ENCODE peak calls at places on chromosomes 5 and 9, in eight cellular contexts. One of them, this sample, is unnamed.

GRCh38 chr5:66596791-66597757 is 881 bp downstream of the MAST4 start:
- DNase-seq in fibroblast of pulmonary artery: peak; percentile 26
- DNase-seq in transverse colon: peak; percentile 19
- DNase-seq in upper lobe of left lung: peak; percentile 65
- DNase-seq in H7: peak; percentile 70
- DNase-seq in cardiac muscle cell: peak; percentile 64
- DNase-seq in AG10803: peak; percentile 13
- DNase-seq in lower lobe of right lung: peak; percentile 59
- DNase-seq in this sample: no peak

GRCh38 chr9:75624984-75625383 is 265.5 kb upstream of the PCSK5 start:
- DNase-seq in cardiac muscle cell: no peak
- DNase-seq in transverse colon: peak; percentile 28
- DNase-seq in fibroblast of pulmonary artery: no peak
- DNase-seq in lower lobe of right lung: peak; percentile 49
- DNase-seq in AG10803: no peak
- DNase-seq in H7: no peak
- DNase-seq in upper lobe of left lung: no peak
- DNase-seq in this sample: no peak

GRCh38 chr5:152676177-152676576 is 271.1 kb upstream of the NMUR2 start:
- DNase-seq in cardiac muscle cell: no peak
- DNase-seq in AG10803: no peak
- DNase-seq in lower lobe of right lung: no peak
- DNase-seq in upper lobe of left lung: no peak
- DNase-seq in H7: no peak
- DNase-seq in fibroblast of pulmonary artery: no peak
- DNase-seq in transverse colon: no peak
- DNase-seq in this sample: no peak

GRCh38 chr5:9851458-9851857 is 221.3 kb upstream of the TAS2R1 start:
- DNase-seq in cardiac muscle cell: peak; percentile 5
- DNase-seq in transverse colon: no peak
- DNase-seq in upper lobe of left lung: no peak
- DNase-seq in H7: no peak
- DNase-seq in fibroblast of pulmonary artery: peak; percentile 69
- DNase-seq in lower lobe of right lung: no peak
- DNase-seq in AG10803: peak; percentile 96
- DNase-seq in this sample: no peak

GRCh38 chr9:32698706-32699277 is 63.3 kb upstream of the TAF1L start:
- DNase-seq in lower lobe of right lung: no peak
- DNase-seq in H7: no peak
- DNase-seq in transverse colon: no peak
- DNase-seq in upper lobe of left lung: no peak
- DNase-seq in cardiac muscle cell: no peak
- DNase-seq in fibroblast of pulmonary artery: no peak
- DNase-seq in AG10803: no peak
- DNase-seq in this sample: no peak

GRCh38 chr5:59999056-59999455 is 105.5 kb upstream of the PDE4D start:
- DNase-seq in transverse colon: no peak
- DNase-seq in cardiac muscle cell: peak; percentile 21
- DNase-seq in AG10803: peak; percentile 4
- DNase-seq in lower lobe of right lung: no peak
- DNase-seq in fibroblast of pulmonary artery: no peak
- DNase-seq in upper lobe of left lung: no peak
- DNase-seq in H7: no peak
- DNase-seq in this sample: no peak

GRCh38 chr9:93658184-93658925 is 82.0 kb downstream of the PHF2 start:
- DNase-seq in AG10803: no peak
- DNase-seq in cardiac muscle cell: no peak
- DNase-seq in fibroblast of pulmonary artery: no peak
- DNase-seq in H7: no peak
- DNase-seq in lower lobe of right lung: peak; percentile 27
- DNase-seq in upper lobe of left lung: no peak
- DNase-seq in transverse colon: peak; percentile 3
- DNase-seq in this sample: no peak

GRCh38 chr9:92931606-92932005 is 15.7 kb upstream of the FGD3 start:
- DNase-seq in transverse colon: no peak
- DNase-seq in lower lobe of right lung: no peak
- DNase-seq in fibroblast of pulmonary artery: no peak
- DNase-seq in upper lobe of left lung: no peak
- DNase-seq in AG10803: no peak
- DNase-seq in cardiac muscle cell: no peak
- DNase-seq in H7: no peak
- DNase-seq in this sample: no peak

GRCh38 chr5:168694289-168694688 is 115.1 kb upstream of the PANK3 start:
- DNase-seq in H7: no peak
- DNase-seq in cardiac muscle cell: no peak
- DNase-seq in upper lobe of left lung: no peak
- DNase-seq in fibroblast of pulmonary artery: no peak
- DNase-seq in transverse colon: no peak
- DNase-seq in AG10803: no peak
- DNase-seq in lower lobe of right lung: no peak
- DNase-seq in this sample: no peak

GRCh38 chr9:126328415-126328814 is 1.8 kb downstream of the MVB12B start:
- DNase-seq in cardiac muscle cell: no peak
- DNase-seq in AG10803: no peak
- DNase-seq in upper lobe of left lung: no peak
- DNase-seq in lower lobe of right lung: no peak
- DNase-seq in fibroblast of pulmonary artery: no peak
- DNase-seq in transverse colon: no peak
- DNase-seq in H7: no peak
- DNase-seq in this sample: no peak

GRCh38 chr5:95403996-95404395 is 12.8 kb downstream of the FAM81B start:
- DNase-seq in upper lobe of left lung: no peak
- DNase-seq in lower lobe of right lung: no peak
- DNase-seq in cardiac muscle cell: no peak
- DNase-seq in H7: no peak
- DNase-seq in fibroblast of pulmonary artery: no peak
- DNase-seq in transverse colon: no peak
- DNase-seq in AG10803: no peak
- DNase-seq in this sample: no peak

GRCh38 chr5:149325894-149326293 is 19.4 kb upstream of the GRPEL2 start:
- DNase-seq in transverse colon: no peak
- DNase-seq in fibroblast of pulmonary artery: peak; percentile 66
- DNase-seq in lower lobe of right lung: no peak
- DNase-seq in upper lobe of left lung: no peak
- DNase-seq in H7: no peak
- DNase-seq in AG10803: no peak
- DNase-seq in cardiac muscle cell: no peak
- DNase-seq in this sample: no peak

GRCh38 chr5:174680901-174681565 is 43.3 kb upstream of the MSX2 start:
- DNase-seq in transverse colon: no peak
- DNase-seq in AG10803: no peak
- DNase-seq in cardiac muscle cell: no peak
- DNase-seq in lower lobe of right lung: no peak
- DNase-seq in H7: no peak
- DNase-seq in fibroblast of pulmonary artery: no peak
- DNase-seq in upper lobe of left lung: no peak
- DNase-seq in this sample: no peak

GRCh38 chr9:72509635-72510034 is 11.8 kb upstream of the TMC1 start:
- DNase-seq in lower lobe of right lung: no peak
- DNase-seq in AG10803: peak; percentile 17
- DNase-seq in H7: no peak
- DNase-seq in fibroblast of pulmonary artery: peak; percentile 50
- DNase-seq in upper lobe of left lung: no peak
- DNase-seq in transverse colon: no peak
- DNase-seq in cardiac muscle cell: no peak
- DNase-seq in this sample: no peak

GRCh38 chr9:23746317-23746716 is 79.7 kb downstream of the ELAVL2 start:
- DNase-seq in cardiac muscle cell: no peak
- DNase-seq in AG10803: no peak
- DNase-seq in H7: no peak
- DNase-seq in transverse colon: no peak
- DNase-seq in fibroblast of pulmonary artery: no peak
- DNase-seq in upper lobe of left lung: no peak
- DNase-seq in lower lobe of right lung: no peak
- DNase-seq in this sample: no peak

GRCh38 chr5:8726383-8727036 is 819.4 kb downstream of the SEMA5A start:
- DNase-seq in transverse colon: no peak
- DNase-seq in lower lobe of right lung: no peak
- DNase-seq in cardiac muscle cell: no peak
- DNase-seq in AG10803: no peak
- DNase-seq in upper lobe of left lung: no peak
- DNase-seq in H7: no peak
- DNase-seq in fibroblast of pulmonary artery: no peak
- DNase-seq in this sample: no peak

GRCh38 chr9:75039804-75040203 is 11.7 kb upstream of the CARNMT1 start:
- DNase-seq in upper lobe of left lung: no peak
- DNase-seq in AG10803: no peak
- DNase-seq in H7: no peak
- DNase-seq in lower lobe of right lung: no peak
- DNase-seq in transverse colon: no peak
- DNase-seq in cardiac muscle cell: no peak
- DNase-seq in fibroblast of pulmonary artery: no peak
- DNase-seq in this sample: no peak

GRCh38 chr5:67620386-67621039 is 423.9 kb upstream of the CD180 start:
- DNase-seq in upper lobe of left lung: no peak
- DNase-seq in cardiac muscle cell: no peak
- DNase-seq in transverse colon: peak; percentile 17
- DNase-seq in H7: no peak
- DNase-seq in lower lobe of right lung: no peak
- DNase-seq in fibroblast of pulmonary artery: no peak
- DNase-seq in AG10803: no peak
- DNase-seq in this sample: no peak

GRCh38 chr5:220008-220407 is 1.9 kb downstream of the SDHA start:
- DNase-seq in fibroblast of pulmonary artery: no peak
- DNase-seq in H7: no peak
- DNase-seq in cardiac muscle cell: no peak
- DNase-seq in lower lobe of right lung: no peak
- DNase-seq in upper lobe of left lung: no peak
- DNase-seq in AG10803: peak; percentile 18
- DNase-seq in transverse colon: no peak
- DNase-seq in this sample: no peak

GRCh38 chr5:1704266-1704665 is 95.4 kb downstream of the MRPL36 start:
- DNase-seq in cardiac muscle cell: no peak
- DNase-seq in lower lobe of right lung: no peak
- DNase-seq in transverse colon: no peak
- DNase-seq in fibroblast of pulmonary artery: no peak
- DNase-seq in AG10803: no peak
- DNase-seq in upper lobe of left lung: no peak
- DNase-seq in H7: peak; percentile 22
- DNase-seq in this sample: no peak

GRCh38 chr9:86944974-86945867 is 2.1 kb downstream of the GAS1 start:
- DNase-seq in cardiac muscle cell: peak; percentile 30
- DNase-seq in lower lobe of right lung: no peak
- DNase-seq in transverse colon: no peak
- DNase-seq in AG10803: peak; percentile 42
- DNase-seq in H7: peak; percentile 67
- DNase-seq in fibroblast of pulmonary artery: peak; percentile 44
- DNase-seq in upper lobe of left lung: no peak
- DNase-seq in this sample: no peak

GRCh38 chr5:124747770-124748686 is 1.6 kb upstream of the ZNF608 start:
- DNase-seq in upper lobe of left lung: no peak
- DNase-seq in H7: no peak
- DNase-seq in lower lobe of right lung: no peak
- DNase-seq in transverse colon: no peak
- DNase-seq in fibroblast of pulmonary artery: peak; percentile 50
- DNase-seq in cardiac muscle cell: peak; percentile 64
- DNase-seq in AG10803: no peak
- DNase-seq in this sample: no peak
- H3K4me3 ChIP-seq in upper lobe of left lung: peak overlapping the region; percentile 55
- H3K4me3 ChIP-seq in H7: peak overlapping the region; percentile 77
- H3K4me3 ChIP-seq in lower lobe of right lung: peak overlapping the region; percentile 73
- H3K4me3 ChIP-seq in transverse colon: peak overlapping the region; percentile 40
- H3K4me3 ChIP-seq in fibroblast of pulmonary artery: peak overlapping the region; percentile 76
- H3K4me3 ChIP-seq in cardiac muscle cell: peak overlapping the region; percentile 97
- H3K4me3 ChIP-seq in AG10803: peak overlapping the region; percentile 57
- H3K4me3 ChIP-seq in this sample: no peak overlapping the region

GRCh38 chr5:160339406-160340140 is 27.2 kb upstream of the CCNJL start:
- DNase-seq in cardiac muscle cell: no peak
- DNase-seq in fibroblast of pulmonary artery: no peak
- DNase-seq in transverse colon: no peak
- DNase-seq in upper lobe of left lung: no peak
- DNase-seq in lower lobe of right lung: no peak
- DNase-seq in H7: no peak
- DNase-seq in AG10803: peak; percentile 37
- DNase-seq in this sample: no peak
- H3K4me3 ChIP-seq in cardiac muscle cell: no peak overlapping the region
- H3K4me3 ChIP-seq in fibroblast of pulmonary artery: no peak overlapping the region
- H3K4me3 ChIP-seq in transverse colon: no peak overlapping the region
- H3K4me3 ChIP-seq in upper lobe of left lung: no peak overlapping the region
- H3K4me3 ChIP-seq in lower lobe of right lung: no peak overlapping the region
- H3K4me3 ChIP-seq in H7: no peak overlapping the region
- H3K4me3 ChIP-seq in AG10803: no peak overlapping the region
- H3K4me3 ChIP-seq in this sample: no peak overlapping the region

GRCh38 chr5:113902917-113903681 is 389.6 kb downstream of the YTHDC2 start:
- DNase-seq in lower lobe of right lung: no peak
- DNase-seq in AG10803: no peak
- DNase-seq in H7: no peak
- DNase-seq in upper lobe of left lung: no peak
- DNase-seq in cardiac muscle cell: no peak
- DNase-seq in fibroblast of pulmonary artery: no peak
- DNase-seq in transverse colon: no peak
- DNase-seq in this sample: no peak
- H3K4me3 ChIP-seq in lower lobe of right lung: no peak overlapping the region
- H3K4me3 ChIP-seq in AG10803: no peak overlapping the region
- H3K4me3 ChIP-seq in H7: no peak overlapping the region
- H3K4me3 ChIP-seq in upper lobe of left lung: no peak overlapping the region
- H3K4me3 ChIP-seq in cardiac muscle cell: no peak overlapping the region
- H3K4me3 ChIP-seq in fibroblast of pulmonary artery: no peak overlapping the region
- H3K4me3 ChIP-seq in transverse colon: no peak overlapping the region
- H3K4me3 ChIP-seq in this sample: no peak overlapping the region

GRCh38 chr9:5800969-5801738 is 31.8 kb downstream of the ERMP1 start:
- DNase-seq in transverse colon: no peak
- DNase-seq in lower lobe of right lung: no peak
- DNase-seq in upper lobe of left lung: no peak
- DNase-seq in H7: no peak
- DNase-seq in AG10803: peak; percentile 8
- DNase-seq in fibroblast of pulmonary artery: no peak
- DNase-seq in cardiac muscle cell: no peak
- DNase-seq in this sample: no peak

GRCh38 chr9:5796298-5796697 is 36.6 kb downstream of the ERMP1 start:
- DNase-seq in lower lobe of right lung: no peak
- DNase-seq in transverse colon: no peak
- DNase-seq in H7: no peak
- DNase-seq in AG10803: no peak
- DNase-seq in cardiac muscle cell: no peak
- DNase-seq in upper lobe of left lung: no peak
- DNase-seq in fibroblast of pulmonary artery: no peak
- DNase-seq in this sample: no peak

GRCh38 chr9:5801739-5802113 is 31.2 kb downstream of the ERMP1 start:
- DNase-seq in cardiac muscle cell: no peak
- DNase-seq in lower lobe of right lung: no peak
- DNase-seq in transverse colon: no peak
- DNase-seq in H7: no peak
- DNase-seq in fibroblast of pulmonary artery: no peak
- DNase-seq in upper lobe of left lung: no peak
- DNase-seq in AG10803: no peak
- DNase-seq in this sample: no peak

GRCh38 chr9:5798581-5798980 is 34.3 kb downstream of the ERMP1 start:
- DNase-seq in lower lobe of right lung: no peak
- DNase-seq in AG10803: no peak
- DNase-seq in fibroblast of pulmonary artery: no peak
- DNase-seq in H7: no peak
- DNase-seq in cardiac muscle cell: no peak
- DNase-seq in upper lobe of left lung: no peak
- DNase-seq in transverse colon: no peak
- DNase-seq in this sample: no peak

DNA sequence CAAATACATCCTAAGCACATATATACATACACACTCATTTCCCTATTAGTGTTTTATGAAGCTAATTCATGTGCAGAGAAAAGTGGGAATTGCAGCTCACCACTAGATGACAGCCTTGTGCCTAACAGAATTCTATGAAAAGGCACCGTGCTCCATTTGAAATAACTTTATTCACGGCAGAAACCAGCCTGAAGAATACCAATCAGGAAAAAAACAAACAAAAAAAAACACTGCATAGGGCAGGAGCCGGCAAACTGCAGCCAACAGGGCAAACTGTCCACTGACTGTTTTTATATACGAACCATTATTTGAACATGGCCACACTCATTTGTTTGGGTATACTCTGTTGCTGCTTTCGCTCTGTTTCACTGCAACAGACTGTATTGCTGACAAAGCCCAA is 33.6 kb downstream of the ERMP1 start:
- DNase-seq in upper lobe of left lung: no peak
- DNase-seq in H7: peak; percentile 7
- DNase-seq in transverse colon: no peak
- DNase-seq in cardiac muscle cell: no peak
- DNase-seq in AG10803: peak; percentile 46
- DNase-seq in lower lobe of right lung: no peak
- DNase-seq in fibroblast of pulmonary artery: peak; percentile 76
- DNase-seq in this sample: peak; percentile 34
- H3K4me3 ChIP-seq in upper lobe of left lung: no peak overlapping the region
- H3K4me3 ChIP-seq in H7: no peak overlapping the region
- H3K4me3 ChIP-seq in transverse colon: no peak overlapping the region
- H3K4me3 ChIP-seq in cardiac muscle cell: no peak overlapping the region
- H3K4me3 ChIP-seq in AG10803: no peak overlapping the region
- H3K4me3 ChIP-seq in lower lobe of right lung: peak overlapping the region; percentile 14
- H3K4me3 ChIP-seq in fibroblast of pulmonary artery: no peak overlapping the region
- H3K4me3 ChIP-seq in this sample: no peak overlapping the region